ENCODE peak calls at places on chromosome 6, in nine cellular contexts. K is HCT116, O is body of pancreas, L is HepG2, H is right lobe of liver, P is gastrocnemius medialis, B is A549, J is IMR-90, N is K562. W is an unnamed sample. For H3K4me1, the result is how much of the 10 kb centered on the place peaks cover.

GRCh38 chr6:137111296-137112066 is 62.0 kb downstream of the IL22RA2 start:
- DNase-seq in K (no peak), B (no peak), J (no peak), L (no peak), N (no peak), P (no peak), O (no peak), H (no peak), W (no peak)

GRCh38 chr6:135667694-135668455 is 170.3 kb upstream of the AHI1 start:
- DNase-seq in P (no peak), N (no peak), J (peak), K (no peak), O (no peak), H (no peak), L (no peak), B (peak), W (peak)

GRCh38 chr6:119430820-119431219 is 81.3 kb upstream of the MAN1A1 start:
- DNase-seq in N (no peak), L (no peak), J (no peak), P (no peak), B (no peak), H (no peak), K (no peak), O (no peak), W (no peak)

GRCh38 chr6:31581511-31582229 is 554 bp downstream of the LTB start:
- DNase-seq in B (no peak), N (no peak), P (no peak), H (no peak), L (no peak), K (no peak), O (peak), J (no peak), W (peak)

GRCh38 chr6:43798688-43799444 is 28.9 kb downstream of the VEGFA start:
- DNase-seq in N (peak), O (peak), J (peak), L (peak), H (peak), B (peak), P (peak), K (peak), W (peak)

GRCh38 chr6:6591778-6592388 is 3.4 kb downstream of the LY86 start:
- DNase-seq in J (no peak), O (no peak), H (no peak), N (no peak), P (peak), L (no peak), B (no peak), K (no peak), W (peak)

GRCh38 chr6:53727748-53728147 is 62.2 kb upstream of the KLHL31 start:
- DNase-seq in H (no peak), K (no peak), J (peak), O (no peak), L (no peak), N (no peak), B (no peak), P (no peak), W (no peak)

GRCh38 chr6:51218181-51218580 is 399.5 kb downstream of the TFAP2B start:
- DNase-seq in H (no peak), B (no peak), P (no peak), K (no peak), L (no peak), O (no peak), N (no peak), J (no peak), W (no peak)

GRCh38 chr6:43608310-43608763 is 20.7 kb downstream of the GTPBP2 start:
- DNase-seq in N (peak), B (peak), O (peak), K (peak), H (peak), J (peak), L (peak), P (peak), W (peak)

GRCh38 chr6:10271982-10272381 is 142.9 kb downstream of the TFAP2A start:
- DNase-seq in P (no peak), B (no peak), J (no peak), K (no peak), H (no peak), L (no peak), N (no peak), O (peak), W (no peak)

GRCh38 chr6:87243812-87244211 is 78.6 kb upstream of the SMIM8 start:
- DNase-seq in H (no peak), P (no peak), N (no peak), L (no peak), J (no peak), K (no peak), O (no peak), B (no peak), W (no peak)

GRCh38 chr6:42236680-42237473 is 19.2 kb upstream of the MRPS10 start:
- DNase-seq in P (no peak), N (no peak), J (no peak), L (no peak), O (no peak), K (no peak), H (no peak), B (no peak), W (no peak)

GRCh38 chr6:75546401-75546800 is 52.8 kb upstream of the FILIP1 start:
- DNase-seq in K (no peak), O (no peak), J (peak), L (peak), H (no peak), N (no peak), P (no peak), B (peak), W (no peak)

GRCh38 chr6:33469661-33470060 is 15.3 kb downstream of the ZBTB9 start:
- DNase-seq in L (no peak), P (no peak), J (no peak), N (no peak), H (no peak), O (no peak), K (no peak), B (no peak), W (no peak)

GRCh38 chr6:34202329-34203201 is 34.1 kb upstream of the HMGA1 start:
- DNase-seq in P (no peak), O (no peak), J (no peak), N (peak), H (no peak), B (no peak), K (peak), L (no peak), W (no peak)

GRCh38 chr6:87139236-87139635 is 16.1 kb upstream of the ZNF292 start:
- DNase-seq in B (peak), P (no peak), N (peak), J (peak), H (no peak), L (peak), O (peak), K (peak), W (peak)

GRCh38 chr6:34437644-34437970 is 11.7 kb upstream of the RPS10 start:
- DNase-seq in O (no peak), L (no peak), H (no peak), J (no peak), B (no peak), K (no peak), N (no peak), P (no peak), W (no peak)

GRCh38 chr6:109229536-109229935 is 134.2 kb downstream of the CEP57L1 start:
- DNase-seq in B (no peak), J (no peak), P (no peak), O (no peak), N (peak), H (no peak), L (no peak), K (no peak), W (no peak)

GRCh38 chr6:109226353-109226752 is 131.0 kb downstream of the CEP57L1 start:
- DNase-seq in B (no peak), P (no peak), N (no peak), O (no peak), H (no peak), J (no peak), K (no peak), L (no peak), W (no peak)

GRCh38 chr6:109235639-109236038 is 140.3 kb downstream of the CEP57L1 start:
- DNase-seq in H (no peak), L (no peak), K (no peak), N (no peak), O (no peak), J (no peak), P (no peak), B (no peak), W (no peak)

GRCh38 chr6:109227646-109228045 is 132.3 kb downstream of the CEP57L1 start:
- DNase-seq in B (no peak), H (no peak), J (no peak), O (no peak), N (no peak), L (no peak), K (no peak), P (no peak), W (no peak)

DNA sequence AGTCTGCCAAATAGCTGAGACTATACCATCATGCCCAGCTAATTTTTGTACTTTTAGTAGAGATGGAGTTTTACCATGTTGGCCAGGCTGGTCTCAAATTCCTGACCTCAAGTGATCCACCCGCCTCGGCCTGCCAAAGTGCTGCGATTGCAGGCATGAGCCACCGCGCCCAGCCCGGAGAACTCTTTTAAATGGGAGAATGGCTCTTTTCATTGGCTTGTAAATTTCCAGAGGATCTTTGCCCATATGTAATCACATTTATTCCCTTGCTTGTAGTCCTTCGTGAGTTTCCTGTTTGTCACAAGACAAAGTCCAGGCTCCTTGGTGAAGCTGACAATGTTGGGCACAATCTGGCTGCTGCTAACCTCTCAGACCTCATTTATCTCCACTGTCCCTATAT is 135.1 kb downstream of the CEP57L1 start:
- DNase-seq in O (no peak), B (no peak), N (no peak), L (no peak), K (no peak), J (no peak), P (no peak), H (no peak), W (no peak)
- TF ChIP-seq POLR2A in O (no peak), B (no peak), N (no peak), L (no peak), K (no peak), J (no peak), P (no peak), H (no peak), W (no peak)

GRCh38 chr6:125953502-125953875 is 3.1 kb upstream of the HINT3 start:
- DNase-seq in P (no peak), J (no peak), B (no peak), K (no peak), O (peak), N (no peak), L (peak), H (no peak), W (no peak)
- H3K4me3 ChIP-seq in P (no peak), J (no peak), B (no peak), K (no peak), O (no peak), N (no peak), L (no peak), H (no peak), W (no peak)

GRCh38 chr6:3164388-3164787 is 7.0 kb upstream of the TUBB2A start:
- DNase-seq in P (no peak), L (no peak), J (no peak), O (no peak), H (no peak), K (no peak), B (no peak), N (no peak), W (no peak)

GRCh38 chr6:3165631-3166534 is 8.5 kb upstream of the TUBB2A start:
- DNase-seq in O (no peak), H (no peak), B (no peak), K (no peak), J (peak), L (peak), P (no peak), N (no peak), W (no peak)

GRCh38 chr6:3162565-3163247 is 5.4 kb upstream of the TUBB2A start:
- DNase-seq in L (peak), P (peak), K (peak), N (peak), J (peak), B (peak), H (peak), O (peak), W (peak)

GRCh38 chr6:3162067-3162497 is 4.7 kb upstream of the TUBB2A start:
- DNase-seq in J (no peak), P (no peak), N (no peak), O (peak), B (no peak), L (no peak), K (no peak), H (no peak), W (no peak)

DNA sequence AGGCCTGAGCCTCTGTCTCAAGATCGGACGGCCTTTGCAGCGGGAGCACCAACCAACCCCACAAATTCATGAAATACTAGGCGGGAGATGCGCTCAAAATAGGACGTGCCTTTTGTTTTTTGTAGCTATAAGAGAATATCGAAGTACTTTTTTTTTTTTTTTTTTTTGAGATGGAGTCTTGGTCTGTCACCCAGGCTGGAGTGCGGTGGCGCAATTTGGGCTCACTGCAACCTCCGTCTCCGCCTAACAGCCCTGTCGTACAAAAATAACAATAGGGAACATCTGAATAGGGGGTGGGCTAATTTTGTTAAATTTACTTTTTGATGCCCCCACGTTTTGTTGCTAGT is 5.9 kb upstream of the TUBB2A start:
- DNase-seq in N (no peak), H (no peak), B (no peak), P (no peak), L (no peak), K (no peak), J (no peak), O (no peak), W (no peak)
- H3K4me1 ChIP-seq in N (half or more), H (under half), B (under half), P (under half), L (half or more), K (half or more), J (under half), O (under half), W (under half)

GRCh38 chr6:15523679-15524630 is 138.9 kb downstream of the DTNBP1 start:
- DNase-seq in J (no peak), P (no peak), L (no peak), N (no peak), H (no peak), K (no peak), O (no peak), B (no peak), W (peak)

GRCh38 chr6:15522427-15522826 is 140.4 kb downstream of the DTNBP1 start:
- DNase-seq in K (no peak), J (no peak), L (no peak), B (no peak), H (peak), P (no peak), N (no peak), O (no peak), W (peak)

GRCh38 chr6:15522026-15522425 is 140.8 kb downstream of the DTNBP1 start:
- DNase-seq in N (no peak), O (no peak), L (no peak), P (no peak), K (no peak), B (no peak), H (peak), J (no peak), W (peak)

GRCh38 chr6:15521516-15521915 is 141.3 kb downstream of the DTNBP1 start:
- DNase-seq in B (no peak), L (no peak), J (no peak), P (no peak), N (no peak), K (no peak), H (no peak), O (no peak), W (peak)

DNA sequence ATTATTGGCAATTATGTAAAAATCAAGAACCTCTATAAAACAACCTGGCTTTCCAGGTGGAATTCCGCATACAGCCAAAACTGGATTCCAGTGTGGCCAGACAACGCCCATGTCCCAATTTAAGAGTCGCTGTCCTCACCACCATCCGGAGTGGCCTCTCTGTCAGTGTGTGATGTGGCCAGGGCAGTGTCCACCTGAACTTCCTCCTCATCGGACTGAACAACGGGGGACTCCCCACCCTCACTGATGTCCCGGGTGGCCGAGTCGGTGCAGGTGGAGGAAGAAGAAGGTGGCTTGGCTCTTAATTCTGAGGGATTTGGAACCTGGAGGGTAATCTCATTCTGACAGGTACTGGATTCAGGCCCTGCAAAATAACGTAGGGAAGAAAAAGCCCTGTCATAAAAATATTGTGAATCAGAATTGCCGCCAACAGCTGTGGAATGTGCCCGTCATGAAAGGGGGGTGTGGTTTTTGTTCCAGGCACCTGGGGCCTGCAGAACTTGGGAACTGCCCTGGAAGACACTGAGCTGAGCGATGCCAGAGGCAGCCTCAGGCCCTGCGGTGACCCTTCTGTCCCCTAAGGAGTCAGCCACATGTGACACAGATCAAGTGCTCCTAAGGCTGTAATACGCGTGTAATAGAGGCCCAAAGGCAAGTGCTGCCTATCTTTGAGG is 139.8 kb downstream of the DTNBP1 start:
- DNase-seq in P (peak), H (no peak), O (no peak), L (no peak), N (no peak), K (no peak), B (no peak), J (no peak), W (no peak)
- TF ChIP-seq POLR2A in P (no peak), H (no peak), O (no peak), L (no peak), N (no peak), K (no peak), B (no peak), J (no peak), W (no peak)

GRCh38 chr6:14353263-14353662 is 235.7 kb downstream of the CD83 start:
- DNase-seq in J (no peak), O (no peak), L (no peak), P (no peak), B (no peak), K (no peak), H (no peak), N (no peak), W (no peak)
- H3K4me3 ChIP-seq in J (no peak), O (no peak), L (no peak), P (no peak), B (no peak), K (no peak), H (no peak), N (no peak), W (no peak)

DNA sequence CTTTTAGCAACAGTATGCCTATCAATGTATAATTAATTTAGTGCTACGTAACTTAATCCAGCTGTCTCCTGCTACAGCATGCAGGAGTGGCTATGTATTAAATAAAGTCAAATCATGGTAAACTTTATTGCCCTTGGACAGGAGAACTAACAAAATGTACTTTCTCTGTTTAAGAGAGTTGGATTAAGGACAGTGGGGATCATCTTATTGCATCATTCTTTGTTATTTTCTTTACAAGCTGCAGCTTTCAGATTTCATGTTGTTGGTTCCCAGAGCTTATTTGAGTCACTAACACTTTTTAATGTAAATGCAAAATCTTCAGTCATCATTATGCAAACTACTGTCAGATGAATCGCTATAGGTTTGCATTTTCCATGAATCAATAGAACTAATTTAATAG is 424.8 kb downstream of the MMUT start:
- DNase-seq in H (no peak), N (no peak), B (no peak), J (no peak), L (no peak), O (no peak), P (no peak), K (no peak), W (no peak)
- H3K4me1 ChIP-seq in H (under half), N (under half), B (under half), J (under half), L (under half), O (under half), P (under half), K (under half), W (under half)

DNA sequence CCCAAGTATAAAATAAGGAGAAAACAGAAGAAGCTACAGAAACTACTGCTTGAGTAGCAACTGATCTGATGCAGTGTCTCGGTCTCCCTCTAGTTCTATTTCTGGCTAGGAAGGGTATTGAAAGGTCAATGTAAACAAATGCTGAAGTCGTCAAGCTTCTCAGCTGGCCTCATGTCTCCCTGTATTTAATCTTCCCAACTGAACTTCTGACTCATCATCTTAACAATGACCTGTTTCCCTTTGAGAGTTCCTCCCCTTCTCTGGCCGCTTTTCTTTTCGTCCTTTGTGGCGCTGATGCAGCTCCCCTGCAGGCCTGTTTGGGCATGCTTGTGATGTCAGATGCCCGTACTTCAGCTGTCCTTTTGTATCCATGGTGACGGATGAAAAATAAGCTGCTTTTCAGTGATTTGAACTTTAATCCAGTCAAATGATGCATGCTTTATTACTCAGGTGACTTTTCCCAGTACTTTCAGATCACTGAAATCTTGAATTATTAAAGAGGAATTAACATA is 7.8 kb upstream of the LCA5 start:
- DNase-seq in N (peak), H (no peak), L (peak), O (peak), K (peak), P (peak), B (peak), J (peak), W (peak)
- TF ChIP-seq POLR2A in N (no peak), H (no peak), L (no peak), O (no peak), K (no peak), P (no peak), B (no peak), J (peak), W (no peak)

GRCh38 chr6:167796668-167797031 is 30.1 kb upstream of the AFDN start:
- DNase-seq in B (no peak), J (no peak), K (no peak), N (no peak), P (no peak), O (no peak), L (no peak), H (peak), W (no peak)
- H3K4me3 ChIP-seq in B (no peak), J (no peak), K (no peak), N (no peak), P (peak), O (no peak), L (no peak), H (peak), W (no peak)

GRCh38 chr6:122408240-122408639 is 8.8 kb downstream of the HSF2 start:
- DNase-seq in K (no peak), B (no peak), L (no peak), H (no peak), O (no peak), N (no peak), J (no peak), P (no peak), W (no peak)
- H3K4me1 ChIP-seq in K (under half), B (under half), L (under half), H (under half), O (under half), N (under half), J (under half), P (half or more), W (under half)